ENCODE peak calls at places on chromosome 9, in five cellular contexts. D is substantia nigra, T is SJSA1, N is tibial artery, I is psoas muscle. X is an unnamed sample.
A peak's percentile ranks its signal among the peaks of the same experiment; 100 is the strongest.

GRCh38 chr9:35695801-35696420 is 6.2 kb upstream of the TPM2 start:
- DNase-seq in T (no peak), N (no peak), D (no peak), I (peak; percentile 22), X (no peak)

GRCh38 chr9:34958411-34958982 is 412 bp downstream of the PHF24 start:
- DNase-seq in D (no peak), I (no peak), T (no peak), N (no peak), X (no peak)

GRCh38 chr9:95516221-95516735 is 493 bp downstream of the PTCH1 start:
- DNase-seq in N (no peak), T (no peak), I (no peak), D (no peak), X (peak; percentile 18)

GRCh38 chr9:120477534-120478001 is 102.4 kb downstream of the CDK5RAP2 start:
- DNase-seq in D (peak; percentile 50), I (peak; percentile 81), N (peak; percentile 58), T (no peak), X (peak; percentile 69)

GRCh38 chr9:123375725-123376132 is 19.7 kb downstream of the CRB2 start:
- DNase-seq in D (no peak), I (no peak), T (no peak), N (no peak), X (no peak)

GRCh38 chr9:75096796-75097195 is 8.5 kb downstream of the OSTF1 start:
- DNase-seq in I (no peak), T (no peak), N (no peak), D (no peak), X (no peak)

GRCh38 chr9:89813482-89813881 is 208.7 kb downstream of the GADD45G start:
- DNase-seq in D (no peak), I (no peak), T (no peak), N (no peak), X (no peak)

GRCh38 chr9:99012957-99013512 is 69.3 kb downstream of the COL15A1 start:
- DNase-seq in D (no peak), I (no peak), N (no peak), T (no peak), X (no peak)

GRCh38 chr9:128121466-128121810 is 6.1 kb downstream of the PTGES2 start:
- DNase-seq in I (no peak), D (no peak), T (no peak), N (no peak), X (no peak)

GRCh38 chr9:129838707-129839259 is 3.5 kb downstream of the USP20 start:
- DNase-seq in N (no peak), T (no peak), I (no peak), D (no peak), X (no peak)
- H3K27ac ChIP-seq in N (no peak overlapping the region), T (no peak overlapping the region), I (no peak overlapping the region), D (no peak overlapping the region), X (peak overlapping the region; percentile 21)

GRCh38 chr9:94245651-94246050 is 13.4 kb upstream of the ZNF169 start:
- DNase-seq in T (no peak), I (no peak), D (no peak), N (no peak), X (no peak)
- H3K27ac ChIP-seq in T (no peak overlapping the region), I (no peak overlapping the region), D (no peak overlapping the region), N (no peak overlapping the region), X (no peak overlapping the region)

DNA sequence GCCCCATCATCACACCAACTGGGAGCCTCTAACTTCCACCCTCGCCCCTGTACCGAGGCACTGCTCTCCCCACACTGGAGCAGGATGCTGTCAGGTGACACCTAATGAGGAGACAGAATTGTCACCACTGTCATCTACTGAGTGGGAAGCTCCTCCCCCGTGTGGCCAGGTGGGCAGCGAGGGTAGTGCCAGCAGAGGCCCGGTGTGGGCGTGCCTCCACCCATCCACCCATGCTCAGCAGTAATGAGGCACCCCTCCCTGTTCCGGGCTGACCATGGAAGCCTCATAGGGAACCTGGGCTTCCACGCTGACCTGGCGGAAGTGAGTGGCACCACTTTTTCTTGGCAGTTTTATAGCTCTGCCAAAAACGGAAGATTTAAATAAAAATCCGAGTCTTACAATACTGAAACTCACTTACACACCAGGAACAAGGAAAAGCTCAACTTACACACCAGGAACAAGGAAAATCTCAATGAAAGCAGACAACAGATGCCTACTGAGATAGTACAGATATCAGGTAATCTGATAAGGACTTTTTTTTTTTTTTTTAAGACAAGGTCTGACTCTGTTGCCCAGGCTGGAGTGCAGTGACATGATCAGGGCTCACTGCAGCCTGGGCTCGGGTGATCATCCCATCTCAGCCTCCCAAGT is 30.6 kb upstream of the ASS1 start:
- DNase-seq in D (no peak), N (no peak), T (no peak), I (no peak), X (no peak)
- H3K27ac ChIP-seq in D (no peak overlapping the region), N (no peak overlapping the region), T (no peak overlapping the region), I (no peak overlapping the region), X (no peak overlapping the region)

GRCh38 chr9:129557192-129558036 is 63.5 kb downstream of the C9orf50 start:
- DNase-seq in I (no peak), N (no peak), D (no peak), T (peak; percentile 83), X (peak; percentile 81)
- H3K27ac ChIP-seq in I (no peak overlapping the region), N (no peak overlapping the region), D (peak overlapping the region; percentile 42), T (peak overlapping the region; percentile 82), X (peak overlapping the region; percentile 41)

GRCh38 chr9:106920091-106920490 is 57.1 kb downstream of the ZNF462 start:
- DNase-seq in T (no peak), I (no peak), N (no peak), D (no peak), X (no peak)
- H3K27ac ChIP-seq in T (peak overlapping the region; percentile 75), I (peak overlapping the region; percentile 92), N (no peak overlapping the region), D (peak overlapping the region; percentile 94), X (peak overlapping the region; percentile 96)

DNA sequence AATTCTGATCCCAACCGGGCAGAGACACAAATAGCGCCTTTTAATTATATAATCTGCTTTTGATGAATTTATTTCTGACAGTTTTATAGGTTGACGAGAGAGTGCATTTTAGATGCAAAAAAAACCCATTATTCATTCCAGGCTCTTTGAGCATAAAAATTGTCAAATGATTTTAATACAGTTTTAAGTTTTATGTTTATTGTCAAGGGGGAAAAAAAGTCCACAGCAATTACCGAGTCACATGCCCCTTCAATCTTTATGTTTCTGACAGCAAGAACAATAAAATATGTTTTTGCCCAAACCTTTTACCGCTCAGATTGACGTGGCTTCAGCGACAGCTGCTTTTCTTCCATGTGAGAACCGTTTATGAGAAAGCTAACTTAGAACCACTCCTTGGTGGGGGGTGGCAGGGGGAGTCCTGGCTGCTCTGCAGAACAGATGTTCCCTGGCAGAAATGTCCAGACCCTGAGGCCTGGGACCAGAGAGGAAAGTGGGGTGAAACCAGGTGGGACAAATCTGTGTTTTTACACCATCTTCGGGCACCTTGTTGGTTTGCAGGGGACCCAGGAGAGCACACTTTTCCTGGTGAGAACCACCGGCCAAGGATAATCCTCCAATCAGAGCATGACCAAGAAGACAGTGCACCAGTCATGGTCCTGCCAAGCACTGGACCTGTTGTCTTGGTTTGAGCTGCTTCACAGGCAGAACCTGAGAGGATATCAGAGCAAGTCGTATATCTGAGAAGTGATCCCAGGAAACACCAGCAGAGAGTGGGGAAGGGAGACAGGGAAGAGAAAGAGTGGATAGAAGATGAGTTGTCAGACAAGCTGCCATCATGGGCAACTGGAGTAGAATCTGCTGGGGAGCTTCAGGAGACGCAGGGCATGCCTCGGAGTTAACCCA is 178.8 kb upstream of the MVB12B start:
- DNase-seq in N (no peak), D (no peak), T (peak; percentile 27), I (no peak), X (no peak)
- H3K27ac ChIP-seq in N (no peak overlapping the region), D (no peak overlapping the region), T (no peak overlapping the region), I (no peak overlapping the region), X (no peak overlapping the region)

DNA sequence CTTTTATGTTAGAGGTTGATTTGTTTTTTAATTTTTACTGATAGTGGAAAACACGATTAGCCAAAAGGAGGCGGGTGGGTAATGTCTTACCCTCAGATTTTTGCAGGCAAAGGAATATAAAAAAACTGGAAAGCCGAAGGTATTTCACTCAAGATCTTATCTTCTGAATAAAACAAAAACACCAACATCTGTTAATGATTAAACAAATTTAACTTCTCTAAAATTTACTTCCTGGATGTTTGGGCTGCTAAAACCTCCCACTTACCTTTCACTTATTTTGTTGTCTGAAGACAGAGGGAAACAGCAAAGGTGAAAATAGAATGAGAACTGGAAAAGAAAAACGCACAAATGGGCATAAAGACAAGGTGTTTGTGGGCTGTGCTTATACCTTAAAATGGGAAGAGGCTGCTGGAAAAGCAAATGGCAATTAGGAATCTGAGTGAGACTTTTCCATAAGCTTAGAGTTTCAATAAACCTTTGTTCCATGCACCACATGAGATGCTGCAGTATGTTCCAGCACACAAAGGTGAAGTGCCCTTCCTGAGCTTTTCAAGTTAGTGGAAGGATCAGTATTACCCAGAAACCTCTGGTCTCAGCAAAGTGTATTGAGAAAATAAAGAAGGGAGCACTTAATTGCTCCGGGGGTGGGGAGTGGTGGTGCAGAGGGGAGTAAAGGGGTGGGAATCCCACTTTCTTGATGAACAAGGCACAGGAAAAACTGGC is 298.3 kb downstream of the BNC2 start:
- DNase-seq in T (no peak), N (no peak), D (no peak), I (no peak), X (no peak)
- H3K27ac ChIP-seq in T (no peak overlapping the region), N (no peak overlapping the region), D (no peak overlapping the region), I (no peak overlapping the region), X (no peak overlapping the region)

GRCh38 chr9:91071185-91071990 is 269.8 kb downstream of the SYK start:
- DNase-seq in T (peak; percentile 51), I (peak; percentile 79), N (no peak), D (no peak), X (no peak)
- H3K27ac ChIP-seq in T (peak overlapping the region; percentile 27), I (peak overlapping the region; percentile 82), N (no peak overlapping the region), D (no peak overlapping the region), X (no peak overlapping the region)

GRCh38 chr9:2755285-2755684 is 38.0 kb downstream of the KCNV2 start:
- DNase-seq in T (no peak), D (no peak), N (no peak), I (no peak), X (no peak)

GRCh38 chr9:2761424-2761823 is 44.1 kb downstream of the KCNV2 start:
- DNase-seq in I (no peak), T (no peak), D (no peak), N (no peak), X (no peak)

DNA sequence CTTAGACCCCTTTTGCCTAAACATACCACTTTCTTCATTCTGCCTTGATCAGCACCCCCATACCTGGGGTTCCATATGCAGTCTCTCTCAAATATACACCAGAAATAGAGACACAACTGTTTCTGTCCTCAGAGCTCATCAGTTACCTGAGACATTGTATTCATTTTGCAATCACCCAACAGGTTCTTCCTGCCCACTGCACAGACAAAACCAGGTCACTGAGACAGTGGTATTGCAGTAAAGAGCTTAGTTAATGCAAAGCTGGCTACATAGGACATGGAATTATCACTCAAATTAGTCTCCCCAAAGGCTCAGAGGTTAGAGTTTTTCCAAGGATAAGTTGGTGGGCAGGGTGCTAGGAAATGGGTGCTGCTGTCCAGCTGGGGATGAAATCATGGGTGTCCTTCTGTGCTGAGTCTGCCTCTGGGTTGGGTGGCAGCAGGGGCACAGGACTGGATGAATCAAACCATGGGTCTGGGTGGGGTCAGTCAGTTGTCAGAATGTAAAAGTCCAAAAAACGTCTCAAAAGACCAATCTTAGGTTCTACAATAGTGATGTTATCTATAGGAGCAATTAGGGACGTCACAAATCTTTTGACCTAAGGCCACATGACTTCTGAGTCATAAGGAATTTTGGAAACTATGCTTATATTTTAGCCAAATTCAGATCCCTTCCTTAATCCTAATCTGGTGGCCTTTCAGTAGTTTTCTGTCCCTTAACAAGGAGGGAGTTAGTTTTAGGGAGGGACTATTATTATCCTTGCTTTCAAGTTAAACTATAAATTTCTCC is 41.0 kb downstream of the KCNV2 start:
- DNase-seq in N (no peak), D (no peak), T (no peak), I (no peak), X (no peak)
- H3K27ac ChIP-seq in N (no peak overlapping the region), D (no peak overlapping the region), T (no peak overlapping the region), I (no peak overlapping the region), X (no peak overlapping the region)